ENCODE peak calls at places on chromosomes 5 and 9, in seven cellular contexts. One of them, this sample, is unnamed.

GRCh38 chr5:1515311-1515920 is 8.3 kb downstream of the LPCAT1 start:
- DNase-seq in right lobe of liver: peak
- DNase-seq in pancreas: peak
- DNase-seq in MCF 10A: no peak
- DNase-seq in AG09309: no peak
- DNase-seq in GM10248: no peak
- DNase-seq in tibial nerve: peak
- DNase-seq in this sample: peak

GRCh38 chr5:108295588-108296368 is 86.1 kb downstream of the FBXL17 start:
- DNase-seq in GM10248: no peak
- DNase-seq in tibial nerve: no peak
- DNase-seq in AG09309: no peak
- DNase-seq in pancreas: no peak
- DNase-seq in right lobe of liver: no peak
- DNase-seq in MCF 10A: peak
- DNase-seq in this sample: no peak

GRCh38 chr9:94951591-94952115 is 225.2 kb downstream of the AOPEP start:
- DNase-seq in AG09309: no peak
- DNase-seq in right lobe of liver: no peak
- DNase-seq in MCF 10A: no peak
- DNase-seq in pancreas: no peak
- DNase-seq in tibial nerve: no peak
- DNase-seq in GM10248: no peak
- DNase-seq in this sample: no peak

GRCh38 chr5:81393783-81394718 is at the start of gene ACOT12:
- DNase-seq in right lobe of liver: peak
- DNase-seq in tibial nerve: no peak
- DNase-seq in AG09309: no peak
- DNase-seq in MCF 10A: no peak
- DNase-seq in pancreas: no peak
- DNase-seq in GM10248: no peak
- DNase-seq in this sample: no peak

GRCh38 chr5:132046915-132047314 is 13.5 kb upstream of the IL3 start:
- DNase-seq in pancreas: no peak
- DNase-seq in MCF 10A: no peak
- DNase-seq in tibial nerve: no peak
- DNase-seq in GM10248: no peak
- DNase-seq in right lobe of liver: no peak
- DNase-seq in AG09309: no peak
- DNase-seq in this sample: peak

GRCh38 chr9:98974554-98974953 is 30.8 kb downstream of the COL15A1 start:
- DNase-seq in tibial nerve: no peak
- DNase-seq in AG09309: no peak
- DNase-seq in pancreas: no peak
- DNase-seq in right lobe of liver: no peak
- DNase-seq in MCF 10A: no peak
- DNase-seq in GM10248: no peak
- DNase-seq in this sample: no peak

GRCh38 chr9:126524353-126525077 is 89.2 kb upstream of the LMX1B start:
- DNase-seq in right lobe of liver: no peak
- DNase-seq in GM10248: no peak
- DNase-seq in AG09309: no peak
- DNase-seq in MCF 10A: no peak
- DNase-seq in pancreas: no peak
- DNase-seq in tibial nerve: no peak
- DNase-seq in this sample: no peak

GRCh38 chr5:159310492-159310891 is 19.8 kb downstream of the IL12B start:
- DNase-seq in GM10248: no peak
- DNase-seq in tibial nerve: no peak
- DNase-seq in right lobe of liver: no peak
- DNase-seq in pancreas: no peak
- DNase-seq in MCF 10A: peak
- DNase-seq in AG09309: no peak
- DNase-seq in this sample: no peak

GRCh38 chr5:329106-329757 is 7.7 kb downstream of the AHRR start:
- DNase-seq in MCF 10A: no peak
- DNase-seq in right lobe of liver: no peak
- DNase-seq in AG09309: no peak
- DNase-seq in GM10248: no peak
- DNase-seq in tibial nerve: no peak
- DNase-seq in pancreas: no peak
- DNase-seq in this sample: no peak

GRCh38 chr5:939368-939767 is 46.7 kb downstream of the TRIP13 start:
- DNase-seq in right lobe of liver: no peak
- DNase-seq in tibial nerve: no peak
- DNase-seq in GM10248: no peak
- DNase-seq in pancreas: no peak
- DNase-seq in AG09309: no peak
- DNase-seq in MCF 10A: no peak
- DNase-seq in this sample: no peak

GRCh38 chr9:85610074-85610855 is 131.5 kb downstream of the AGTPBP1 start:
- DNase-seq in tibial nerve: no peak
- DNase-seq in GM10248: peak
- DNase-seq in AG09309: peak
- DNase-seq in right lobe of liver: no peak
- DNase-seq in MCF 10A: peak
- DNase-seq in pancreas: no peak
- DNase-seq in this sample: no peak

GRCh38 chr5:10360686-10361085 is 7.2 kb downstream of the MARCHF6 start:
- DNase-seq in GM10248: no peak
- DNase-seq in MCF 10A: no peak
- DNase-seq in AG09309: no peak
- DNase-seq in right lobe of liver: no peak
- DNase-seq in pancreas: no peak
- DNase-seq in tibial nerve: no peak
- DNase-seq in this sample: no peak

GRCh38 chr9:96071245-96072124 is 196.0 kb downstream of the ERCC6L2 start:
- DNase-seq in AG09309: no peak
- DNase-seq in GM10248: peak
- DNase-seq in right lobe of liver: no peak
- DNase-seq in pancreas: no peak
- DNase-seq in MCF 10A: peak
- DNase-seq in tibial nerve: no peak
- DNase-seq in this sample: no peak

GRCh38 chr5:111447099-111447498 is 65.2 kb downstream of the STARD4 start:
- DNase-seq in MCF 10A: no peak
- DNase-seq in tibial nerve: no peak
- DNase-seq in GM10248: no peak
- DNase-seq in right lobe of liver: no peak
- DNase-seq in pancreas: no peak
- DNase-seq in AG09309: no peak
- DNase-seq in this sample: no peak

GRCh38 chr9:13957089-13957488 is 356.9 kb downstream of the NFIB start:
- DNase-seq in MCF 10A: no peak
- DNase-seq in pancreas: no peak
- DNase-seq in GM10248: no peak
- DNase-seq in AG09309: no peak
- DNase-seq in right lobe of liver: no peak
- DNase-seq in tibial nerve: no peak
- DNase-seq in this sample: no peak
- TF ChIP-seq CTCF in MCF 10A: no peak
- TF ChIP-seq CTCF in pancreas: no peak
- TF ChIP-seq CTCF in GM10248: no peak
- TF ChIP-seq CTCF in AG09309: no peak
- TF ChIP-seq CTCF in right lobe of liver: no peak
- TF ChIP-seq CTCF in tibial nerve: no peak
- TF ChIP-seq CTCF in this sample: no peak

DNA sequence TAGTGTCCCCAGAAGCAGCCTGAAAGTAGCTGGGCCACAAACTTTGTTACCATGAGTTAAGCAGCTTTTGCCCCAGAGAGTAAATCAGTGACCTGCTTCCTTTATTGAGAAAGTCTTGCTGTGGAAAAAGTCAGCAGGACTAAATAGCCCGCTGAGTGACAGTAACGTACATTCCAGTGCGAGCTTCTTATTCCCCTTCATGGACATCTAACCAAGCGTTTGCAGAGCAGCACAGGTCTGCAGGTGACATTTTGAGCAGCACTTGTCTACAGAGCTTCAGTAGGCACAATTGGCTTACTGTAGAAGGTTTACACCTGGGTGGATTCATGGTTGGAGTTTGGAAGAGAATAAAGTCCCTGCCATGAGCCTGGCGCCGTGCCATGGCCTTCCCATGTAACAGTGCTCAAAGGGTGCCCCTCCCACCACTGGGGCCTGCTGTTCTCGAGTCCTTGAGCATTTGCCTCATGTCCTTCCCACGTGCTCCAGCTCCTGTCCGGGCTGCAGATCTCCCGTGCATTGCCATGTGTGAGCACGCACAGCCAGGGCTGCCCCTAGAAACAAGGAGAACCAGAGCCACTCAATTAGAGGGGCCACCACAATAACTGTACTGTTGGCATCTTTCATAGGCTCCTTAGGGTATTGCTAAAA is 41.3 kb upstream of the GRHPR start:
- DNase-seq in tibial nerve: no peak
- DNase-seq in MCF 10A: no peak
- DNase-seq in AG09309: no peak
- DNase-seq in GM10248: no peak
- DNase-seq in pancreas: no peak
- DNase-seq in right lobe of liver: no peak
- DNase-seq in this sample: no peak
- TF ChIP-seq CTCF in tibial nerve: no peak
- TF ChIP-seq CTCF in MCF 10A: no peak
- TF ChIP-seq CTCF in AG09309: no peak
- TF ChIP-seq CTCF in GM10248: no peak
- TF ChIP-seq CTCF in pancreas: no peak
- TF ChIP-seq CTCF in right lobe of liver: no peak
- TF ChIP-seq CTCF in this sample: no peak

DNA sequence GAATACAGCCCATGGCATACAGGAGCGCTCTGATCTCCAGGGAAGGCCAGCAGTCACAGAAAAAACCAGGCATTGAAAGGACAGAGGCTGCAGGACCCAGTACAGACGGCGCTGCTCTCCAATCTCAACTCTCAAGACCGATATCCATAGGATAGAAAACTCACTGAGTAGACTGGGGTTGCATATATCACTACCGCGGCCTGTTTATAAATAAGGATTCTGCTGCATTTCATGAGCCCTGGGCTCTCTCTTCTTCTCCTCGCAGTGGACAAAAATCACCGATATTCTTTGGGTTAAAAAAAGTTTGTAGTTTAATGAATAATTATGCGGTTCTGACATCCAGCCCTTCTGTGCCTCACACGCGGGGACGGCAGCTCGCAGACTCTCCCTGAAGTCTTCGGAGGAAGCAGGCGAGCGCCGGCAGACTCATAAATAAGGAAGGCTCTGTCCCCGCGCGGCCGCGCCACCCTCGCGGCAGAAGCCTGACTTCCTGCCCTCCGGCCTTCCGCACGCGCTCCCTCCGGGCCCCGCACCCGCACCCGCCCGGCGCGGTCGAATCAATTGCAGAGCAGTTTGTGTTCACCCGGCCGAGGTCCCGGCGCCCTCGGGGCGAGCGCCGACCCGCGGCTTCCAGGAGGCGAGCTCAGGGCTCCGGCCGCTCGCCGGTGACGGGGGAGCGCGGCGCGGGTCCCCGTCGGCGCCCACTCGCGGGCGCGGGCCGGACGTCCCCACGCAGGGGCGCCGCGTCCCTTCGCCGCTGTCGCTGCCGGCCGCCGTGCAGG is at the start of gene FAM78A:
- DNase-seq in tibial nerve: no peak
- DNase-seq in GM10248: no peak
- DNase-seq in MCF 10A: no peak
- DNase-seq in pancreas: no peak
- DNase-seq in right lobe of liver: peak
- DNase-seq in AG09309: no peak
- DNase-seq in this sample: no peak
- TF ChIP-seq CTCF in tibial nerve: no peak
- TF ChIP-seq CTCF in GM10248: peak
- TF ChIP-seq CTCF in MCF 10A: no peak
- TF ChIP-seq CTCF in pancreas: no peak
- TF ChIP-seq CTCF in right lobe of liver: no peak
- TF ChIP-seq CTCF in AG09309: no peak
- TF ChIP-seq CTCF in this sample: no peak

GRCh38 chr9:134288731-134289130 is 37.5 kb upstream of the RXRA start:
- DNase-seq in MCF 10A: no peak
- DNase-seq in pancreas: no peak
- DNase-seq in tibial nerve: no peak
- DNase-seq in AG09309: no peak
- DNase-seq in GM10248: no peak
- DNase-seq in right lobe of liver: peak
- DNase-seq in this sample: no peak

GRCh38 chr9:134285215-134285845 is 40.9 kb upstream of the RXRA start:
- DNase-seq in pancreas: no peak
- DNase-seq in AG09309: no peak
- DNase-seq in MCF 10A: peak
- DNase-seq in tibial nerve: no peak
- DNase-seq in right lobe of liver: no peak
- DNase-seq in GM10248: no peak
- DNase-seq in this sample: no peak

GRCh38 chr9:134284741-134285140 is 41.5 kb upstream of the RXRA start:
- DNase-seq in tibial nerve: no peak
- DNase-seq in GM10248: no peak
- DNase-seq in right lobe of liver: no peak
- DNase-seq in pancreas: no peak
- DNase-seq in AG09309: no peak
- DNase-seq in MCF 10A: no peak
- DNase-seq in this sample: no peak

GRCh38 chr9:134287591-134288518 is 38.4 kb upstream of the RXRA start:
- DNase-seq in AG09309: no peak
- DNase-seq in right lobe of liver: peak
- DNase-seq in pancreas: no peak
- DNase-seq in tibial nerve: no peak
- DNase-seq in GM10248: no peak
- DNase-seq in MCF 10A: no peak
- DNase-seq in this sample: no peak

DNA sequence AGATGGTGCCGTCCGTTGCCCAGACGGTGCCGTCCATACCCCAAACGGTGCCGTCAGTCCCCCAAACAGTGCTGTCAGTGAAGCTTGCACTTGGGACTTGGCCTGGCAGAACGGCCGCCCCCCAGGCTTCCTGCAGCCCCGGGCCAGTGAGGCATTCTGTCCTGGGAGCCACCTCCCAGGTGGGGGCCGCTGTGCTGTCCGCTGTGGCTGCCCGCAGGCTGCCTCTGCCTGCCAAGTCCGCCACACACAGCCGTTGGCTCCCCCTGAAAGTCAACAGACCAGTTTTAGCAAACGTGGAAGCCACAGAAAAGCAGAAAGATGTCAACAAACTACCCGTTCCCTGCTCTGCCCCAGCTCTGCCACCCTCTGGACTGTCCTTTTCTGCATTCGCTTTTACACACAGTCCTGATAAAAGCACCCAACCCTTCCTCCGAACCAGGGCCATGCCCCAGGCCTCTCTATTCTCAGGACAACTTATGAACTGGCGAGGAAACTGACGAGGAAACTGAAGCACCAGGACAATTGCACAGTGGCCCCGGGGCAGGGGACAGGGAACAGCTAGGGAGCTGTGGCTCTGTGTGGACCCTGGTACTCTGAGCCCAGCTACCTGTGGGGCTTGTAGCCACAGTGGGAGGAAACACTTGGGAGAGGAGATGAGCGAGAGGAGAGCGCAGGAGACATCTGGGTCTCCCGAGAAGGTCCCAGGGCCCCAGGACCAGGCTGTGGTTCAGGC is 39.6 kb upstream of the RXRA start:
- DNase-seq in MCF 10A: no peak
- DNase-seq in AG09309: no peak
- DNase-seq in right lobe of liver: no peak
- DNase-seq in tibial nerve: no peak
- DNase-seq in pancreas: no peak
- DNase-seq in GM10248: no peak
- DNase-seq in this sample: no peak
- TF ChIP-seq CTCF in MCF 10A: no peak
- TF ChIP-seq CTCF in AG09309: no peak
- TF ChIP-seq CTCF in right lobe of liver: peak
- TF ChIP-seq CTCF in tibial nerve: no peak
- TF ChIP-seq CTCF in pancreas: no peak
- TF ChIP-seq CTCF in GM10248: no peak
- TF ChIP-seq CTCF in this sample: no peak